ENCODE peak calls at places on chromosomes 13 and 19, in seven cellular contexts. D is esophagus squamous epithelium, Q is esophagus muscularis mucosa, J is A549, W is HCT116, N is GM12878, M is NB4. P is an unnamed sample.

GRCh38 chr13:61128850-61129645 is 286.6 kb downstream of the PCDH20 start:
- DNase-seq in D (no peak), Q (no peak), J (no peak), W (no peak), N (no peak), M (no peak), P (no peak)

GRCh38 chr19:13961826-13962737 is 9.8 kb downstream of the DCAF15 start:
- DNase-seq in D (no peak), Q (no peak), J (no peak), W (no peak), N (no peak), M (no peak), P (no peak)

GRCh38 chr19:29384676-29385075 is 141.1 kb upstream of the VSTM2B start:
- DNase-seq in D (no peak), Q (no peak), J (no peak), W (no peak), N (no peak), M (no peak), P (peak)

GRCh38 chr13:57557979-57558529 is 73.5 kb upstream of the PCDH17 start:
- DNase-seq in D (no peak), Q (no peak), J (no peak), W (no peak), N (no peak), M (peak), P (no peak)

GRCh38 chr19:12187625-12188024 is 24.7 kb downstream of the ZNF136 start:
- DNase-seq in D (no peak), Q (no peak), J (no peak), W (no peak), N (no peak), M (no peak), P (no peak)

GRCh38 chr13:28059214-28059613 is 41.2 kb downstream of the FLT3 start:
- DNase-seq in D (no peak), Q (no peak), J (peak), W (peak), N (no peak), M (peak), P (peak)

GRCh38 chr19:46776927-46777911 is 11.2 kb downstream of the SLC1A5 start:
- DNase-seq in D (no peak), Q (no peak), J (no peak), W (no peak), N (no peak), M (peak), P (no peak)

GRCh38 chr13:77065456-77066147 is 38.6 kb upstream of the FBXL3 start:
- DNase-seq in D (no peak), Q (no peak), J (no peak), W (no peak), N (no peak), M (peak), P (no peak)

GRCh38 chr13:110014719-110015118 is 228.3 kb upstream of the IRS2 start:
- DNase-seq in D (no peak), Q (no peak), J (no peak), W (no peak), N (no peak), M (no peak), P (no peak)

GRCh38 chr13:29923554-29924481 is 73.4 kb upstream of the UBL3 start:
- DNase-seq in D (no peak), Q (no peak), J (peak), W (peak), N (no peak), M (peak), P (peak)

GRCh38 chr13:79349011-79349410 is 57.0 kb downstream of the RBM26 start:
- DNase-seq in D (no peak), Q (no peak), J (no peak), W (no peak), N (no peak), M (peak), P (no peak)

GRCh38 chr13:95100525-95101121 is 200.6 kb downstream of the ABCC4 start:
- DNase-seq in D (no peak), Q (no peak), J (peak), W (no peak), N (peak), M (no peak), P (no peak)

GRCh38 chr13:30907167-30907761 is 1.2 kb downstream of the MEDAG start:
- DNase-seq in D (no peak), Q (peak), J (no peak), W (no peak), N (no peak), M (no peak), P (no peak)

GRCh38 chr19:47221890-47222289 is 9.1 kb downstream of the BBC3 start:
- DNase-seq in D (no peak), Q (no peak), J (no peak), W (no peak), N (no peak), M (peak), P (no peak)

GRCh38 chr19:821228-821975 is at the start of gene PLPPR3:
- DNase-seq in D (no peak), Q (no peak), J (no peak), W (no peak), N (no peak), M (no peak), P (no peak)

GRCh38 chr13:44541601-44542000 is 34.5 kb downstream of the TSC22D1 start:
- DNase-seq in D (no peak), Q (no peak), J (no peak), W (no peak), N (no peak), M (no peak), P (no peak)

GRCh38 chr19:46753420-46754155 is 7.3 kb upstream of the STRN4 start:
- DNase-seq in D (no peak), Q (no peak), J (peak), W (no peak), N (no peak), M (peak), P (no peak)

GRCh38 chr19:33251076-33251475 is 25.4 kb upstream of the SLC7A10 start:
- DNase-seq in D (no peak), Q (no peak), J (no peak), W (no peak), N (no peak), M (no peak), P (peak)

GRCh38 chr13:110809871-110810486 is 96.5 kb downstream of the ING1 start:
- DNase-seq in D (no peak), Q (no peak), J (no peak), W (no peak), N (no peak), M (no peak), P (no peak)

GRCh38 chr13:107458269-107458668 is 757.1 kb downstream of the LIG4 start:
- DNase-seq in D (no peak), Q (no peak), J (no peak), W (no peak), N (no peak), M (no peak), P (no peak)

GRCh38 chr13:60467098-60467497 is 70.1 kb downstream of the TDRD3 start:
- DNase-seq in D (no peak), Q (no peak), J (no peak), W (no peak), N (no peak), M (no peak), P (no peak)

GRCh38 chr19:9940778-9941177 is 4.5 kb upstream of the OLFM2 start:
- DNase-seq in D (no peak), Q (no peak), J (no peak), W (no peak), N (no peak), M (no peak), P (no peak)

GRCh38 chr13:106385669-106386068 is 149.8 kb downstream of the EFNB2 start:
- DNase-seq in D (no peak), Q (no peak), J (no peak), W (no peak), N (no peak), M (no peak), P (no peak)

GRCh38 chr13:40189426-40189825 is 477.0 kb downstream of the FOXO1 start:
- DNase-seq in D (no peak), Q (no peak), J (no peak), W (no peak), N (no peak), M (no peak), P (no peak)

GRCh38 chr19:58563034-58563573 is 4.7 kb upstream of the UBE2M start:
- DNase-seq in D (no peak), Q (no peak), J (no peak), W (no peak), N (no peak), M (no peak), P (no peak)

GRCh38 chr19:10872551-10873107 is 1.3 kb downstream of the CARM1 start:
- DNase-seq in D (no peak), Q (no peak), J (no peak), W (no peak), N (no peak), M (no peak), P (no peak)

GRCh38 chr13:111460548-111461444 is 140.4 kb downstream of the TEX29 start:
- DNase-seq in D (no peak), Q (no peak), J (peak), W (peak), N (no peak), M (peak), P (no peak)

GRCh38 chr19:31356587-31357314 is 7.5 kb upstream of the TSHZ3 start:
- DNase-seq in D (no peak), Q (no peak), J (no peak), W (no peak), N (no peak), M (peak), P (no peak)

GRCh38 chr19:2274937-2275535 is 6.9 kb downstream of the PEAK3 start:
- DNase-seq in D (no peak), Q (no peak), J (peak), W (no peak), N (no peak), M (peak), P (peak)

GRCh38 chr19:2358548-2359173 is 1.4 kb upstream of the TMPRSS9 start:
- DNase-seq in D (no peak), Q (no peak), J (no peak), W (no peak), N (no peak), M (no peak), P (no peak)

GRCh38 chr13:43077906-43078305 is 54.5 kb downstream of the DNAJC15 start:
- DNase-seq in D (no peak), Q (no peak), J (no peak), W (no peak), N (no peak), M (no peak), P (no peak)

GRCh38 chr13:24293761-24294160 is 15.6 kb upstream of the C1QTNF9 start:
- DNase-seq in D (no peak), Q (no peak), J (no peak), W (no peak), N (no peak), M (no peak), P (no peak)

GRCh38 chr13:107835339-107836018 is 379.9 kb downstream of the LIG4 start:
- DNase-seq in D (no peak), Q (no peak), J (no peak), W (no peak), N (no peak), M (peak), P (no peak)

GRCh38 chr19:39142655-39143054 is 17.1 kb downstream of the PAK4 start:
- DNase-seq in D (no peak), Q (no peak), J (no peak), W (no peak), N (no peak), M (peak), P (no peak)

GRCh38 chr19:32671883-32672282 is 3.1 kb downstream of the ANKRD27 start:
- DNase-seq in D (no peak), Q (no peak), J (no peak), W (no peak), N (no peak), M (peak), P (no peak)

GRCh38 chr13:67299731-67300130 is 69.6 kb upstream of the PCDH9 start:
- DNase-seq in D (no peak), Q (no peak), J (no peak), W (no peak), N (no peak), M (no peak), P (no peak)

GRCh38 chr19:29714953-29715694 is at the start of gene C19orf12:
- DNase-seq in D (no peak), Q (no peak), J (peak), W (no peak), N (no peak), M (peak), P (peak)

GRCh38 chr13:105773241-105773640 is 762.2 kb downstream of the EFNB2 start:
- DNase-seq in D (no peak), Q (no peak), J (no peak), W (no peak), N (no peak), M (no peak), P (no peak)

GRCh38 chr13:108154421-108154858 is 60.9 kb downstream of the LIG4 start:
- DNase-seq in D (no peak), Q (no peak), J (no peak), W (no peak), N (no peak), M (no peak), P (no peak)

DNA sequence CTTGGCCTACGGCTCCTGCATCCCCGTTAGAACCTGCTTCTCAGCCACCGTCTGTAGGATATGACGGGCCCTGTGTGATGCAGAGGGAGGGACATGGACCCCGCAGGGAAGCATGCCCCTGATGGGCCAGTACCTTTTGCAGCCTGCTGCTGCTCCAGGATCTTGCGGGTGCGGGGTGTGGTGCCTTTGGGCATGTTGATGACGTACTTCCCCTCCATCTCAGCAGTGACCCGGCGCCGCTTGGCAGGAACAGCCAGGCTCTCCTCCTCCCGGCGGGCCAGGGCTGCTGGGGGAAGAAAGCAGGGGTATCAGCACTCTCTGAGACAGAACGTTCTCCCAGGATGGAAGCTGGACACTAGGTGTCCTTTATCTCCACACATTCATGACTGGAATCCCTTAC is 22.0 kb downstream of the C19orf47 start:
- DNase-seq in D (no peak), Q (no peak), J (no peak), W (no peak), N (no peak), M (no peak), P (no peak)
- TF ChIP-seq POLR2A in D (no peak), Q (no peak), J (no peak), W (no peak), N (no peak), M (no peak), P (no peak)

GRCh38 chr13:98171806-98172569 is 5.1 kb downstream of the RNF113B start:
- DNase-seq in D (no peak), Q (no peak), J (no peak), W (no peak), N (no peak), M (no peak), P (no peak)
- H3K4me3 ChIP-seq in D (no peak), Q (peak), J (no peak), W (no peak), N (no peak), M (no peak), P (no peak)

GRCh38 chr19:3506384-3507340 is 551 bp downstream of the FZR1 start:
- DNase-seq in D (peak), Q (no peak), J (no peak), W (no peak), N (no peak), M (peak), P (peak)

GRCh38 chr19:3504723-3505122 is 1.4 kb upstream of the FZR1 start:
- DNase-seq in D (no peak), Q (no peak), J (no peak), W (no peak), N (no peak), M (peak), P (no peak)

GRCh38 chr19:3503036-3503572 is 2.6 kb upstream of the DOHH start:
- DNase-seq in D (no peak), Q (no peak), J (no peak), W (no peak), N (no peak), M (no peak), P (no peak)

GRCh38 chr19:3507371-3508120 is 1.4 kb downstream of the FZR1 start:
- DNase-seq in D (no peak), Q (no peak), J (no peak), W (no peak), N (no peak), M (no peak), P (no peak)

GRCh38 chr19:3505598-3506383 is at the start of gene FZR1:
- DNase-seq in D (peak), Q (peak), J (peak), W (peak), N (peak), M (peak), P (peak)
- TF ChIP-seq POLR2A in D (peak), Q (no peak), J (peak), W (peak), N (peak), M (peak), P (peak)

GRCh38 chr13:50691682-50692263 is 151.7 kb downstream of the DLEU7 start:
- DNase-seq in D (no peak), Q (no peak), J (no peak), W (no peak), N (no peak), M (no peak), P (no peak)

GRCh38 chr13:50693755-50694154 is 149.7 kb downstream of the DLEU7 start:
- DNase-seq in D (no peak), Q (no peak), J (no peak), W (no peak), N (no peak), M (no peak), P (no peak)

GRCh38 chr13:50692396-50692915 is 151.0 kb downstream of the DLEU7 start:
- DNase-seq in D (no peak), Q (no peak), J (no peak), W (no peak), N (no peak), M (no peak), P (no peak)

GRCh38 chr13:50690020-50690419 is 153.5 kb downstream of the DLEU7 start:
- DNase-seq in D (no peak), Q (no peak), J (no peak), W (no peak), N (no peak), M (no peak), P (no peak)

DNA sequence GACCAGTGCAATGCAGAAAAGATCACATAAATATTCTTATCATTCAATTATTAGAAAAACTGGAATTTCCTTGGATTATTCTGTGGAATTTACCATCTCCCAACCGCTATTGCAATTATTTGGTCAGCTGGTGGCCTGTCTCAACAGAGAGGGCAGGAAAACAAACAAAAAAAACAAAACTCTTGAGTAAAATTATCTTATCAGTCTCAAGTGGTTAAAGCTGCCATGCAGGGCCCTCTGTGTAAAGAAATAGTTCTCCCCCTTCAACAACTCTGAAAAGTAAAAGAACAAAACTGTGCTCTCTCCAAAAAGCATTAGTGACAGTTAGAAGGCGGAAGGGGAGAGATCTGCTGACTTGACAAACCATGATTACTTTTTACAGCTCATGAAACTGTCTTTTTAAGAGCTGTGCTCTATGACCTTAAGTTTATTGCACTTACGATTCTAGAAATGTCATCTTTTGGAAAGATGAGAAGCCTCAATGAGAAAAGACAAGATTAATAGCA is 152.3 kb downstream of the DLEU7 start:
- DNase-seq in D (no peak), Q (no peak), J (no peak), W (no peak), N (no peak), M (no peak), P (no peak)
- H3K4me3 ChIP-seq in D (no peak), Q (no peak), J (no peak), W (no peak), N (no peak), M (no peak), P (no peak)

GRCh38 chr19:48637449-48637947 is 319 bp upstream of the DBP start:
- DNase-seq in D (peak), Q (peak), J (peak), W (peak), N (peak), M (peak), P (peak)
- TF ChIP-seq POLR2A in D (peak), Q (no peak), J (no peak), W (no peak), N (no peak), M (no peak), P (no peak)

GRCh38 chr13:112756511-112756966 is 66.7 kb downstream of the ATP11A start:
- DNase-seq in D (no peak), Q (no peak), J (no peak), W (no peak), N (no peak), M (no peak), P (no peak)

GRCh38 chr13:112755331-112755730 is 65.5 kb downstream of the ATP11A start:
- DNase-seq in D (no peak), Q (no peak), J (no peak), W (no peak), N (no peak), M (no peak), P (no peak)

GRCh38 chr13:112757759-112758086 is 67.9 kb downstream of the ATP11A start:
- DNase-seq in D (no peak), Q (no peak), J (no peak), W (no peak), N (no peak), M (no peak), P (peak)

GRCh38 chr13:112756081-112756480 is 66.2 kb downstream of the ATP11A start:
- DNase-seq in D (no peak), Q (no peak), J (no peak), W (no peak), N (no peak), M (no peak), P (no peak)

DNA sequence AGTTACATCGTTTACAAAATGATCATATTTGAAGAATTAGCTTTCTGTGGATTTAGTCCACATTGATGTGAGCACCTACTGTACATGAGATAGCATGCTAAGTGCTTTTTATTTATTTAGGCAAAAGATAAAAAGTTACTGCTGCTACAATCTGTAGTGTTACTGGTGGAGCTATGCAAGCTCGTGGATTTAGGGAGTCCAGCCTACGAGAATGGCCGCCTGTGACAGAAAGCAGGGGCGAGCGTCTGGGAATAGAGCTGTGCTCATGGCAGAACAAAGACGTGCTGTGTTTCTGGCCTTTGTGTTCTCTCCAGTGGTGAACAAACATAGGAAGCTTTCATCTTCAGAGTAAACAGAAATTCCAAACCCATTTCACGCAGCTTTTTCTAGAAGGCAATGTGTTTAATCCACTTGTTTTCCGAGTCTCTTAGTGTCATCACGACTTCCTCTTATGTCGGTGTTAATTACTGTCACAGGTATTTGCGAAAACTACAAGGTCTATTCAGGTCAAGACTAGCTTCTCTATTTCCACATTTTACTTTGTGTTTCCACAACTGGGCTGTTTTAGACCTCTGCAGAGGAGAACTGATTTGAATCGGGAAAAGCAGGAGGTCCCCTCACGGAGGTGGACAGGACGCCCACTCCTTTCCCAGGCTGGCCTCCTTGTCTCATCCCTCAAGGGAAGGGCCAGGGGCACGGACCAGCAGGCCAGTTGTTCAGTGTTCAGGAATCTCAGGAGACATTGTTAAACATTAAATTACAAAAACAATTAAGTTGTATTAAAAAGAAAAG is 67.3 kb downstream of the ATP11A start:
- DNase-seq in D (no peak), Q (no peak), J (no peak), W (no peak), N (no peak), M (no peak), P (no peak)
- H3K4me3 ChIP-seq in D (no peak), Q (no peak), J (no peak), W (no peak), N (no peak), M (no peak), P (no peak)

P was measured in right lobe of liver.